ENCODE peak calls at places on chromosomes 6 and 20, in nine cellular contexts. H is HCEC 1CT; I is BE2C; U is stimulated activated CD4-positive, alpha-beta T cell treated with anti-CD3 and anti-CD28 coated beads, Interleukin-15, amount 100 ng/mL, for 1 hour; B is LoVo; P is T-cell; Z is memory B cell; N is GM03348; O is midbrain. M is an unnamed sample.

GRCh38 chr6:80767808-80768207 is 661.3 kb downstream of the BCKDHB start:
- DNase-seq in H (peak), I (no peak), U (no peak), B (peak), P (no peak), Z (no peak), N (peak), O (no peak), M (peak)

GRCh38 chr6:45710304-45710821 is 305.3 kb downstream of the CLIC5 start:
- DNase-seq in H (peak), I (no peak), U (no peak), B (no peak), P (no peak), Z (no peak), N (peak), O (no peak), M (peak)

GRCh38 chr6:139903411-139904157 is 529.1 kb upstream of the CITED2 start:
- DNase-seq in H (no peak), I (no peak), U (no peak), B (no peak), P (no peak), Z (peak), N (no peak), O (peak), M (no peak)

GRCh38 chr6:86502522-86502921 is 434.8 kb upstream of the HTR1E start:
- DNase-seq in H (no peak), I (no peak), U (no peak), B (no peak), P (no peak), Z (no peak), N (no peak), O (no peak), M (no peak)

GRCh38 chr20:432208-432607 is 24.1 kb downstream of the RBCK1 start:
- DNase-seq in H (no peak), I (no peak), U (no peak), B (no peak), P (no peak), Z (no peak), N (no peak), O (no peak), M (no peak)

GRCh38 chr6:29791162-29791561 is 36.5 kb upstream of the HLA-G start:
- DNase-seq in H (no peak), I (no peak), U (no peak), B (no peak), P (no peak), Z (no peak), N (no peak), O (no peak), M (no peak)

GRCh38 chr6:145272246-145272645 is 463.1 kb downstream of the EPM2A start:
- DNase-seq in H (no peak), I (no peak), U (no peak), B (no peak), P (no peak), Z (no peak), N (no peak), O (no peak), M (no peak)

GRCh38 chr20:64044484-64045247 is 4.8 kb downstream of the SOX18 start:
- DNase-seq in H (peak), I (peak), U (no peak), B (no peak), P (no peak), Z (no peak), N (peak), O (no peak), M (peak)

GRCh38 chr6:128963561-128963960 is 80.6 kb downstream of the LAMA2 start:
- DNase-seq in H (peak), I (no peak), U (no peak), B (no peak), P (no peak), Z (no peak), N (peak), O (no peak), M (peak)

GRCh38 chr6:3911614-3912336 is 62.6 kb downstream of the FAM50B start:
- DNase-seq in H (peak), I (peak), U (no peak), B (peak), P (no peak), Z (no peak), N (peak), O (no peak), M (peak)

GRCh38 chr6:95548188-95548837 is 29.0 kb upstream of the MANEA start:
- DNase-seq in H (no peak), I (no peak), U (no peak), B (no peak), P (no peak), Z (no peak), N (no peak), O (no peak), M (no peak)

GRCh38 chr6:37011656-37012378 is 6.4 kb downstream of the FGD2 start:
- DNase-seq in H (peak), I (no peak), U (no peak), B (no peak), P (no peak), Z (no peak), N (peak), O (no peak), M (peak)

GRCh38 chr6:74967821-74968220 is 238.0 kb downstream of the COL12A1 start:
- DNase-seq in H (no peak), I (no peak), U (no peak), B (no peak), P (no peak), Z (no peak), N (no peak), O (no peak), M (no peak)

GRCh38 chr20:63121749-63122405 is 94.1 kb downstream of the YTHDF1 start:
- DNase-seq in H (no peak), I (no peak), U (no peak), B (no peak), P (no peak), Z (no peak), N (no peak), O (no peak), M (no peak)

GRCh38 chr20:44979090-44979621 is 12.8 kb downstream of the STK4 start:
- DNase-seq in H (peak), I (no peak), U (peak), B (no peak), P (peak), Z (peak), N (no peak), O (peak), M (peak)

GRCh38 chr6:144849920-144850319 is 564.8 kb downstream of the UTRN start:
- DNase-seq in H (no peak), I (no peak), U (no peak), B (no peak), P (no peak), Z (no peak), N (no peak), O (no peak), M (no peak)

M was measured in ELR.